ENCODE peak calls at places on chromosomes 5 and 9, in eight cellular contexts. One of them, this sample, is unnamed.

GRCh38 chr5:139392324-139392677 is 2.6 kb upstream of the MZB1 start:
- DNase-seq in stomach: no peak
- DNase-seq in CD14-positive monocyte: no peak
- DNase-seq in right lobe of liver: no peak
- DNase-seq in breast epithelium: no peak
- DNase-seq in fibroblast of pulmonary artery: no peak
- DNase-seq in CD4-positive, alpha-beta T cell: no peak
- DNase-seq in fibroblast of the aortic adventitia: no peak
- DNase-seq in this sample: peak

GRCh38 chr5:174724484-174725260 is at the start of gene MSX2:
- DNase-seq in fibroblast of pulmonary artery: peak
- DNase-seq in breast epithelium: peak
- DNase-seq in stomach: peak
- DNase-seq in fibroblast of the aortic adventitia: peak
- DNase-seq in right lobe of liver: peak
- DNase-seq in CD14-positive monocyte: no peak
- DNase-seq in CD4-positive, alpha-beta T cell: no peak
- DNase-seq in this sample: peak

GRCh38 chr5:76715734-76716455 is at the start of gene F2R:
- DNase-seq in fibroblast of the aortic adventitia: peak
- DNase-seq in CD4-positive, alpha-beta T cell: peak
- DNase-seq in right lobe of liver: peak
- DNase-seq in CD14-positive monocyte: no peak
- DNase-seq in stomach: peak
- DNase-seq in fibroblast of pulmonary artery: peak
- DNase-seq in breast epithelium: no peak
- DNase-seq in this sample: no peak

GRCh38 chr9:137369911-137370630 is 52.9 kb downstream of the EXD3 start:
- DNase-seq in CD4-positive, alpha-beta T cell: no peak
- DNase-seq in fibroblast of pulmonary artery: no peak
- DNase-seq in fibroblast of the aortic adventitia: no peak
- DNase-seq in stomach: no peak
- DNase-seq in CD14-positive monocyte: no peak
- DNase-seq in breast epithelium: no peak
- DNase-seq in right lobe of liver: no peak
- DNase-seq in this sample: no peak

GRCh38 chr9:137778914-137779313 is 98.7 kb upstream of the CACNA1B start:
- DNase-seq in CD14-positive monocyte: no peak
- DNase-seq in CD4-positive, alpha-beta T cell: no peak
- DNase-seq in breast epithelium: no peak
- DNase-seq in fibroblast of pulmonary artery: no peak
- DNase-seq in right lobe of liver: no peak
- DNase-seq in fibroblast of the aortic adventitia: no peak
- DNase-seq in stomach: no peak
- DNase-seq in this sample: peak

GRCh38 chr9:20620658-20621552 is 1.4 kb downstream of the MLLT3 start:
- DNase-seq in CD14-positive monocyte: no peak
- DNase-seq in stomach: peak
- DNase-seq in right lobe of liver: peak
- DNase-seq in fibroblast of the aortic adventitia: peak
- DNase-seq in breast epithelium: no peak
- DNase-seq in CD4-positive, alpha-beta T cell: peak
- DNase-seq in fibroblast of pulmonary artery: peak
- DNase-seq in this sample: peak

GRCh38 chr5:164013077-164013670 is 507.8 kb downstream of the MAT2B start:
- DNase-seq in fibroblast of the aortic adventitia: peak
- DNase-seq in CD14-positive monocyte: peak
- DNase-seq in breast epithelium: no peak
- DNase-seq in fibroblast of pulmonary artery: peak
- DNase-seq in CD4-positive, alpha-beta T cell: no peak
- DNase-seq in stomach: peak
- DNase-seq in right lobe of liver: peak
- DNase-seq in this sample: no peak

GRCh38 chr9:7783635-7784063 is 15.9 kb downstream of the DMAC1 start:
- DNase-seq in fibroblast of pulmonary artery: no peak
- DNase-seq in CD14-positive monocyte: no peak
- DNase-seq in stomach: no peak
- DNase-seq in CD4-positive, alpha-beta T cell: no peak
- DNase-seq in right lobe of liver: no peak
- DNase-seq in fibroblast of the aortic adventitia: no peak
- DNase-seq in breast epithelium: no peak
- DNase-seq in this sample: no peak

GRCh38 chr5:125228358-125228757 is 481.9 kb upstream of the ZNF608 start:
- DNase-seq in breast epithelium: no peak
- DNase-seq in fibroblast of pulmonary artery: no peak
- DNase-seq in fibroblast of the aortic adventitia: no peak
- DNase-seq in stomach: no peak
- DNase-seq in right lobe of liver: no peak
- DNase-seq in CD14-positive monocyte: no peak
- DNase-seq in CD4-positive, alpha-beta T cell: no peak
- DNase-seq in this sample: no peak

GRCh38 chr5:125229556-125229955 is 483.1 kb upstream of the ZNF608 start:
- DNase-seq in stomach: no peak
- DNase-seq in breast epithelium: no peak
- DNase-seq in right lobe of liver: no peak
- DNase-seq in fibroblast of pulmonary artery: no peak
- DNase-seq in CD14-positive monocyte: no peak
- DNase-seq in CD4-positive, alpha-beta T cell: no peak
- DNase-seq in fibroblast of the aortic adventitia: no peak
- DNase-seq in this sample: no peak

GRCh38 chr5:125225424-125225823 is 479.0 kb upstream of the ZNF608 start:
- DNase-seq in right lobe of liver: no peak
- DNase-seq in CD4-positive, alpha-beta T cell: no peak
- DNase-seq in breast epithelium: no peak
- DNase-seq in fibroblast of the aortic adventitia: no peak
- DNase-seq in stomach: no peak
- DNase-seq in fibroblast of pulmonary artery: no peak
- DNase-seq in CD14-positive monocyte: no peak
- DNase-seq in this sample: no peak

GRCh38 chr5:125226825-125227224 is 480.4 kb upstream of the ZNF608 start:
- DNase-seq in CD14-positive monocyte: no peak
- DNase-seq in stomach: no peak
- DNase-seq in CD4-positive, alpha-beta T cell: no peak
- DNase-seq in fibroblast of pulmonary artery: no peak
- DNase-seq in fibroblast of the aortic adventitia: no peak
- DNase-seq in right lobe of liver: no peak
- DNase-seq in breast epithelium: no peak
- DNase-seq in this sample: no peak

DNA sequence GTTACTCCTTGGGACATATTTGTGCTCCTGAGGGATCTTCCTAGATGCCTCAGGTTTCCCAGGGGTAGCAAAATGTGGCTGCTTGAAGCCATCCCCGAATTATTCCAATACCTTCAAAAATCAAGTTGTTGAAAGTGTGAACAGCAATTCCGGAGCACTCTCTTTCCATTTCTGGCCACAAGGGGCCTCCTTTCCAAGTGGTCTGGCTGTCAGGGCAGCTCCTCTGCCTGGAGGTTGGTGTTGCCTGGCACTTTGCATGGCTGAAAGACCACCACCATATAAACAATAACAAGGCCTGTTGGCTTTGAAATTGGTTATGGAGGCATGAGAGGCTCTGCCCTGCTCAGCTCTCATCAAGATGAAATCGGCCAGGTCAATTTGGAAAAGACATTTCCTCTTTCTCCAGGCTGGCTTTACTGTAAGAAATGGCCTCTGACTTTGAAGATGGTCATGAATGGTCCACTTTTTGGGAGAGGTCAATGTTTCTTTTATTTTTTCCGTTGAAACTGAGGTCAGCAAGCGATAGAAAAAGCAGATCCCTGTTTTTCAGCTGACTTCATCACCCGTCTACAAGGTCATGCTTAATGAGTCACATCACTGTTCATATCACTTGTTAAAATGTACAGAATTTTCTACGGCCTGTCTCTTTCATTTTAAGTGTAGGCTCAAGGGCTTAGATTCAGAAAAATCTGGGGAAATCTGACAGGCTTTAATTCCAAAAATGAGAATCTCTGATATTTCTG is 481.1 kb upstream of the ZNF608 start:
- DNase-seq in CD4-positive, alpha-beta T cell: no peak
- DNase-seq in CD14-positive monocyte: no peak
- DNase-seq in right lobe of liver: no peak
- DNase-seq in fibroblast of the aortic adventitia: peak
- DNase-seq in stomach: no peak
- DNase-seq in breast epithelium: no peak
- DNase-seq in fibroblast of pulmonary artery: peak
- DNase-seq in this sample: no peak
- TF ChIP-seq CTCF in CD4-positive, alpha-beta T cell: no peak
- TF ChIP-seq CTCF in CD14-positive monocyte: no peak
- TF ChIP-seq CTCF in right lobe of liver: peak
- TF ChIP-seq CTCF in fibroblast of the aortic adventitia: peak
- TF ChIP-seq CTCF in stomach: peak
- TF ChIP-seq CTCF in breast epithelium: no peak
- TF ChIP-seq CTCF in fibroblast of pulmonary artery: peak
- TF ChIP-seq CTCF in this sample: peak

DNA sequence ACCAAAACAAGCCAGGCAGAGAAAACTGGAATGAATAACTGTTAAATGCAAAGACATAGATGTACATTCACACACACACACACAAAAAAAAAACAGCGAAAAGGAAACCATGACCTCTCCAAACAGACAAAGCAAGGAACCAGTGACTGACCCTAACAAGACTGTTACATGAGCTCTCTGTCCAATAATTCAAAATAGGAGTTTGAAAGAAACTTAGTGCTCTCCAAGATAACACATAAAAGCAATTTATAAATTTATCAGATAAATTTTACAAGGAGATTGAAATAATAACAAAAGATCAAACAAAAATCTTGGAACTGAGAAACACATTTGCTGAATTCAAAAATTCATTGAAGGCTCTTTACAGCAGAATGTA is 423.5 kb upstream of the RGMB start:
- DNase-seq in right lobe of liver: no peak
- DNase-seq in fibroblast of pulmonary artery: no peak
- DNase-seq in CD4-positive, alpha-beta T cell: no peak
- DNase-seq in CD14-positive monocyte: no peak
- DNase-seq in breast epithelium: no peak
- DNase-seq in stomach: no peak
- DNase-seq in fibroblast of the aortic adventitia: no peak
- DNase-seq in this sample: no peak
- TF ChIP-seq CTCF in right lobe of liver: no peak
- TF ChIP-seq CTCF in fibroblast of pulmonary artery: no peak
- TF ChIP-seq CTCF in CD4-positive, alpha-beta T cell: no peak
- TF ChIP-seq CTCF in CD14-positive monocyte: no peak
- TF ChIP-seq CTCF in breast epithelium: no peak
- TF ChIP-seq CTCF in stomach: no peak
- TF ChIP-seq CTCF in fibroblast of the aortic adventitia: no peak
- TF ChIP-seq CTCF in this sample: peak

GRCh38 chr5:37896159-37896558 is 56.3 kb upstream of the GDNF start:
- DNase-seq in right lobe of liver: no peak
- DNase-seq in fibroblast of pulmonary artery: no peak
- DNase-seq in fibroblast of the aortic adventitia: no peak
- DNase-seq in breast epithelium: no peak
- DNase-seq in stomach: no peak
- DNase-seq in CD4-positive, alpha-beta T cell: no peak
- DNase-seq in CD14-positive monocyte: no peak
- DNase-seq in this sample: no peak

GRCh38 chr5:37905230-37905629 is 65.4 kb upstream of the GDNF start:
- DNase-seq in fibroblast of the aortic adventitia: no peak
- DNase-seq in fibroblast of pulmonary artery: no peak
- DNase-seq in stomach: no peak
- DNase-seq in right lobe of liver: no peak
- DNase-seq in breast epithelium: no peak
- DNase-seq in CD4-positive, alpha-beta T cell: no peak
- DNase-seq in CD14-positive monocyte: no peak
- DNase-seq in this sample: no peak

GRCh38 chr5:37902323-37902722 is 62.5 kb upstream of the GDNF start:
- DNase-seq in stomach: no peak
- DNase-seq in fibroblast of pulmonary artery: no peak
- DNase-seq in right lobe of liver: no peak
- DNase-seq in breast epithelium: no peak
- DNase-seq in CD4-positive, alpha-beta T cell: no peak
- DNase-seq in CD14-positive monocyte: no peak
- DNase-seq in fibroblast of the aortic adventitia: no peak
- DNase-seq in this sample: no peak

GRCh38 chr5:37899037-37899436 is 59.2 kb upstream of the GDNF start:
- DNase-seq in fibroblast of the aortic adventitia: no peak
- DNase-seq in breast epithelium: no peak
- DNase-seq in CD4-positive, alpha-beta T cell: no peak
- DNase-seq in fibroblast of pulmonary artery: no peak
- DNase-seq in stomach: no peak
- DNase-seq in CD14-positive monocyte: no peak
- DNase-seq in right lobe of liver: no peak
- DNase-seq in this sample: no peak

DNA sequence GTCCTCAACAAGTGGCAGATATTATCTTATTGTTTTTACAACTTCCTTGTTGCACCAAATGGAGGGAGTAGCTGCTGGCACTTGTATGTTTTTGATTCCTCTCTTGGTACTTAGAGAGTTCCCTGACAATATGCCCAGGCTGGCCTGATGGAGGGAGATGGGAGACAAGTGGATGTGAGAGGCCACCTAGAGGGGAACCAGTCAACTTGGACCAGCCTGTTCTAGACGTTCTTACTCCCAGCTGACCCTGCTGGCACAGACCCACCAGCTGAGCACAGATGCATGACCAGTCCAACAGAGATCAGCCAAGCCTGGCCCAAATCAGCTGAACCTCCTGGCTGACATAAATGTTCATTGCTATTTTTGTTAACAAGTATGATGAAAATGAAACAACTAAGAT is 60.9 kb upstream of the GDNF start:
- DNase-seq in CD4-positive, alpha-beta T cell: no peak
- DNase-seq in breast epithelium: no peak
- DNase-seq in CD14-positive monocyte: no peak
- DNase-seq in fibroblast of pulmonary artery: peak
- DNase-seq in right lobe of liver: peak
- DNase-seq in stomach: peak
- DNase-seq in fibroblast of the aortic adventitia: peak
- DNase-seq in this sample: no peak
- TF ChIP-seq CTCF in CD4-positive, alpha-beta T cell: no peak
- TF ChIP-seq CTCF in breast epithelium: no peak
- TF ChIP-seq CTCF in CD14-positive monocyte: no peak
- TF ChIP-seq CTCF in fibroblast of pulmonary artery: peak
- TF ChIP-seq CTCF in right lobe of liver: peak
- TF ChIP-seq CTCF in stomach: no peak
- TF ChIP-seq CTCF in fibroblast of the aortic adventitia: peak
- TF ChIP-seq CTCF in this sample: no peak

GRCh38 chr9:109132473-109133095 is 12.8 kb upstream of the TMEM245 start:
- DNase-seq in fibroblast of pulmonary artery: no peak
- DNase-seq in stomach: no peak
- DNase-seq in CD14-positive monocyte: no peak
- DNase-seq in right lobe of liver: no peak
- DNase-seq in CD4-positive, alpha-beta T cell: no peak
- DNase-seq in breast epithelium: no peak
- DNase-seq in fibroblast of the aortic adventitia: no peak
- DNase-seq in this sample: no peak

GRCh38 chr9:109133533-109133932 is 13.8 kb upstream of the TMEM245 start:
- DNase-seq in stomach: no peak
- DNase-seq in right lobe of liver: no peak
- DNase-seq in fibroblast of the aortic adventitia: no peak
- DNase-seq in CD4-positive, alpha-beta T cell: no peak
- DNase-seq in breast epithelium: no peak
- DNase-seq in CD14-positive monocyte: no peak
- DNase-seq in fibroblast of pulmonary artery: no peak
- DNase-seq in this sample: no peak

GRCh38 chr9:109138421-109138820 is 18.7 kb upstream of the TMEM245 start:
- DNase-seq in breast epithelium: no peak
- DNase-seq in stomach: no peak
- DNase-seq in fibroblast of pulmonary artery: no peak
- DNase-seq in fibroblast of the aortic adventitia: no peak
- DNase-seq in CD4-positive, alpha-beta T cell: no peak
- DNase-seq in right lobe of liver: no peak
- DNase-seq in CD14-positive monocyte: no peak
- DNase-seq in this sample: no peak

GRCh38 chr9:109129470-109130197 is 9.9 kb upstream of the TMEM245 start:
- DNase-seq in fibroblast of the aortic adventitia: no peak
- DNase-seq in right lobe of liver: no peak
- DNase-seq in CD14-positive monocyte: no peak
- DNase-seq in CD4-positive, alpha-beta T cell: no peak
- DNase-seq in fibroblast of pulmonary artery: no peak
- DNase-seq in stomach: no peak
- DNase-seq in breast epithelium: no peak
- DNase-seq in this sample: no peak

GRCh38 chr9:109134167-109134578 is 14.4 kb upstream of the TMEM245 start:
- DNase-seq in CD14-positive monocyte: no peak
- DNase-seq in CD4-positive, alpha-beta T cell: no peak
- DNase-seq in fibroblast of the aortic adventitia: no peak
- DNase-seq in right lobe of liver: no peak
- DNase-seq in breast epithelium: no peak
- DNase-seq in fibroblast of pulmonary artery: no peak
- DNase-seq in stomach: no peak
- DNase-seq in this sample: no peak
- TF ChIP-seq CTCF in CD14-positive monocyte: no peak
- TF ChIP-seq CTCF in CD4-positive, alpha-beta T cell: no peak
- TF ChIP-seq CTCF in fibroblast of the aortic adventitia: no peak
- TF ChIP-seq CTCF in right lobe of liver: no peak
- TF ChIP-seq CTCF in breast epithelium: no peak
- TF ChIP-seq CTCF in fibroblast of pulmonary artery: no peak
- TF ChIP-seq CTCF in stomach: no peak
- TF ChIP-seq CTCF in this sample: no peak

This sample was measured in chondrocyte.